ENCODE peak calls at places on chromosomes 2 and 18, in eight cellular contexts. N, V, O, R, S, E, Q and C are unnamed samples.

GRCh38 chr2:229170171-229170570 is 100.9 kb downstream of the PID1 start:
- DNase-seq in Q (no peak), R (no peak), S (no peak), V (no peak), O (no peak), E (no peak), N (no peak), C (no peak)

GRCh38 chr2:48983556-48983955 is 170.8 kb downstream of the FSHR start:
- DNase-seq in O (no peak), N (no peak), S (no peak), R (no peak), Q (no peak), E (no peak), V (no peak), C (no peak)

GRCh38 chr2:45857206-45857605 is 205.7 kb downstream of the PRKCE start:
- DNase-seq in V (no peak), Q (no peak), N (no peak), E (no peak), O (no peak), R (no peak), S (no peak), C (no peak)

GRCh38 chr2:216171043-216171442 is 61.9 kb downstream of the XRCC5 start:
- DNase-seq in R (no peak), S (no peak), E (no peak), N (no peak), Q (no peak), V (no peak), O (no peak), C (no peak)

GRCh38 chr2:9753665-9754531 is 89.4 kb upstream of the TAF1B start:
- DNase-seq in E (no peak), S (no peak), V (peak), R (peak), Q (peak), O (no peak), N (peak), C (no peak)

GRCh38 chr2:239830718-239831271 is 194.3 kb downstream of the NDUFA10 start:
- DNase-seq in R (no peak), O (no peak), E (peak), V (no peak), Q (no peak), S (no peak), N (peak), C (no peak)

GRCh38 chr2:109066501-109066900 is 62.5 kb upstream of the SH3RF3 start:
- DNase-seq in E (no peak), N (no peak), R (no peak), S (no peak), Q (no peak), V (no peak), O (no peak), C (no peak)

GRCh38 chr2:127702395-127703009 is 1.2 kb downstream of the SFT2D3 start:
- DNase-seq in N (no peak), S (no peak), O (no peak), Q (no peak), R (no peak), V (no peak), E (no peak), C (no peak)

GRCh38 chr2:156110890-156111289 is 221.6 kb downstream of the NR4A2 start:
- DNase-seq in R (no peak), N (no peak), Q (peak), O (peak), V (no peak), E (no peak), S (no peak), C (peak)

GRCh38 chr2:176892818-176893217 is 319.8 kb upstream of the HNRNPA3 start:
- DNase-seq in S (no peak), O (no peak), Q (no peak), N (no peak), R (no peak), V (no peak), E (no peak), C (no peak)

GRCh38 chr2:217610411-217610814 is 392.4 kb downstream of the TNS1 start:
- DNase-seq in N (no peak), V (peak), E (no peak), Q (no peak), S (no peak), R (peak), O (no peak), C (peak)

GRCh38 chr2:169365093-169365483 is 2.8 kb upstream of the LRP2 start:
- DNase-seq in Q (no peak), S (no peak), V (no peak), N (no peak), O (no peak), R (no peak), E (no peak), C (peak)

GRCh38 chr2:37784071-37784758 is 112.8 kb upstream of the CDC42EP3 start:
- DNase-seq in R (no peak), Q (no peak), V (no peak), O (no peak), N (no peak), S (no peak), E (no peak), C (no peak)

GRCh38 chr18:61896767-61897166 is 4.0 kb upstream of the RNF152 start:
- DNase-seq in E (no peak), S (peak), N (no peak), Q (no peak), V (no peak), O (no peak), R (peak), C (no peak)

GRCh38 chr2:229920011-229920781 is 1.6 kb downstream of the TRIP12 start:
- DNase-seq in O (no peak), Q (peak), S (no peak), E (no peak), V (peak), R (peak), N (peak), C (no peak)

GRCh38 chr18:75041586-75041985 is 167.4 kb downstream of the PTGR3 start:
- DNase-seq in R (peak), O (peak), Q (no peak), S (peak), E (no peak), V (no peak), N (no peak), C (no peak)

GRCh38 chr18:78948221-78948620 is 31.4 kb upstream of the SALL3 start:
- DNase-seq in N (no peak), R (no peak), E (no peak), V (no peak), Q (no peak), S (no peak), O (no peak), C (no peak)

GRCh38 chr2:160338891-160339290 is 138.8 kb upstream of the ITGB6 start:
- DNase-seq in V (no peak), Q (peak), O (no peak), N (no peak), R (no peak), S (no peak), E (no peak), C (no peak)

GRCh38 chr2:159262226-159262625 is 24.3 kb downstream of the WDSUB1 start:
- DNase-seq in O (no peak), V (no peak), N (no peak), Q (no peak), R (peak), E (no peak), S (no peak), C (no peak)

GRCh38 chr18:39618265-39619003 is 2052.8 kb upstream of the CELF4 start:
- DNase-seq in V (no peak), S (no peak), Q (no peak), R (no peak), E (no peak), N (no peak), O (no peak), C (no peak)

GRCh38 chr2:98282109-98282508 is 64.1 kb upstream of the CNGA3 start:
- DNase-seq in N (no peak), S (no peak), R (no peak), Q (no peak), E (no peak), O (no peak), V (no peak), C (no peak)

GRCh38 chr2:177799531-177799930 is 273.0 kb downstream of the PDE11A start:
- DNase-seq in N (no peak), V (no peak), O (peak), S (no peak), E (no peak), R (peak), Q (no peak), C (no peak)

GRCh38 chr18:22136395-22136794 is 33.0 kb upstream of the GATA6 start:
- DNase-seq in N (no peak), S (no peak), E (no peak), Q (no peak), R (no peak), O (peak), V (no peak), C (no peak)

GRCh38 chr18:63213331-63213900 is 106.2 kb downstream of the BCL2 start:
- DNase-seq in Q (no peak), S (no peak), E (no peak), O (no peak), R (no peak), N (no peak), V (no peak), C (no peak)

GRCh38 chr2:185404578-185404977 is 334.0 kb upstream of the FSIP2 start:
- DNase-seq in V (no peak), N (no peak), R (no peak), O (no peak), S (no peak), E (no peak), Q (no peak), C (no peak)

GRCh38 chr2:144515694-144516416 is 4.1 kb downstream of the ZEB2 start:
- DNase-seq in E (peak), N (peak), V (no peak), O (peak), R (no peak), Q (peak), S (no peak), C (no peak)

GRCh38 chr2:46695283-46695682 is 215.9 kb downstream of the TMEM247 start:
- DNase-seq in Q (no peak), V (no peak), S (no peak), N (no peak), R (no peak), O (no peak), E (no peak), C (no peak)

GRCh38 chr2:72713857-72714256 is 112.0 kb downstream of the EXOC6B start:
- DNase-seq in Q (no peak), S (no peak), E (no peak), R (no peak), O (peak), V (no peak), N (no peak), C (no peak)

GRCh38 chr2:240051697-240052096 is 1.6 kb downstream of the OR6B3 start:
- DNase-seq in N (no peak), R (no peak), E (no peak), V (no peak), O (no peak), Q (no peak), S (no peak), C (no peak)

GRCh38 chr2:1548910-1549673 is 135.8 kb downstream of the TPO start:
- DNase-seq in E (no peak), Q (no peak), N (no peak), V (no peak), S (no peak), R (no peak), O (no peak), C (no peak)